ENCODE peak calls at places on chromosomes 11 and 22, in eight cellular contexts. V, L, Y, H, M, A, B and R are unnamed samples.

GRCh38 chr11:82732734-82733443 is 775 bp downstream of the FAM181B start:
- DNase-seq in V (no peak), L (no peak), Y (no peak), H (no peak), M (no peak), A (no peak), B (no peak), R (no peak)

GRCh38 chr11:113138731-113139130 is 175.7 kb upstream of the TTC12 start:
- DNase-seq in V (no peak), L (no peak), Y (no peak), H (no peak), M (no peak), A (no peak), B (no peak), R (no peak)

GRCh38 chr11:78350101-78350645 is 67.4 kb downstream of the GAB2 start:
- DNase-seq in V (peak; percentile 64), L (peak; percentile 24), Y (no peak), H (peak; percentile 40), M (no peak), A (peak; percentile 18), B (peak; percentile 35), R (peak; percentile 82)

GRCh38 chr22:37109242-37109917 is at the start of gene TMPRSS6:
- DNase-seq in V (no peak), L (no peak), Y (no peak), H (no peak), M (no peak), A (no peak), B (no peak), R (no peak)

GRCh38 chr11:70742553-70743291 is 344.4 kb downstream of the CTTN start:
- DNase-seq in V (no peak), L (no peak), Y (no peak), H (no peak), M (no peak), A (no peak), B (no peak), R (no peak)

GRCh38 chr11:27296406-27296994 is 66.5 kb downstream of the CCDC34 start:
- DNase-seq in V (no peak), L (peak; percentile 76), Y (no peak), H (peak; percentile 25), M (no peak), A (peak; percentile 49), B (peak; percentile 69), R (peak; percentile 71)

GRCh38 chr22:23363683-23364082 is 183.4 kb downstream of the BCR start:
- DNase-seq in V (no peak), L (no peak), Y (no peak), H (no peak), M (no peak), A (no peak), B (no peak), R (no peak)

GRCh38 chr11:17696741-17697140 is 22.6 kb upstream of the MYOD1 start:
- DNase-seq in V (no peak), L (no peak), Y (no peak), H (no peak), M (no peak), A (no peak), B (no peak), R (no peak)

GRCh38 chr11:66617148-66617814 is 851 bp downstream of the RBM14 start:
- DNase-seq in V (no peak), L (peak; percentile 64), Y (no peak), H (no peak), M (no peak), A (peak; percentile 65), B (peak; percentile 76), R (peak; percentile 69)

GRCh38 chr22:42270178-42270511 is 308 bp downstream of the TCF20 start:
- DNase-seq in V (no peak), L (no peak), Y (no peak), H (no peak), M (peak; percentile 32), A (peak; percentile 25), B (no peak), R (no peak)

GRCh38 chr11:66979336-66979980 is 4.4 kb downstream of the C11orf86 start:
- DNase-seq in V (no peak), L (peak; percentile 58), Y (no peak), H (no peak), M (no peak), A (peak; percentile 58), B (peak; percentile 80), R (no peak)

GRCh38 chr11:118230088-118230487 is 5.3 kb upstream of the JAML start:
- DNase-seq in V (no peak), L (no peak), Y (no peak), H (no peak), M (no peak), A (no peak), B (no peak), R (no peak)

GRCh38 chr11:39641749-39642148 is 1817.7 kb downstream of the LRRC4C start:
- DNase-seq in V (no peak), L (no peak), Y (no peak), H (no peak), M (no peak), A (no peak), B (no peak), R (no peak)

GRCh38 chr11:67160045-67160444 is 41.0 kb downstream of the KDM2A start:
- DNase-seq in V (no peak), L (no peak), Y (no peak), H (no peak), M (no peak), A (no peak), B (no peak), R (no peak)

GRCh38 chr11:2924381-2924780 is 4.8 kb downstream of the PHLDA2 start:
- DNase-seq in V (no peak), L (no peak), Y (no peak), H (no peak), M (no peak), A (no peak), B (no peak), R (no peak)

GRCh38 chr22:22342697-22343602 is 98.4 kb downstream of the VPREB1 start:
- DNase-seq in V (peak; percentile 39), L (peak; percentile 42), Y (no peak), H (no peak), M (peak; percentile 92), A (peak; percentile 23), B (peak; percentile 20), R (no peak)

GRCh38 chr11:114397349-114397982 is 2.8 kb downstream of the C11orf71 start:
- DNase-seq in V (no peak), L (no peak), Y (no peak), H (peak; percentile 52), M (no peak), A (no peak), B (no peak), R (no peak)

GRCh38 chr11:65862191-65862735 is 2.0 kb downstream of the MUS81 start:
- DNase-seq in V (no peak), L (no peak), Y (no peak), H (no peak), M (no peak), A (peak; percentile 1), B (no peak), R (no peak)